ENCODE peak calls at places on chromosomes 5 and 9, in six cellular contexts. F is ureter; I is H9; H is GM03348; Y is aorta; Q is effector CD8-positive, alpha-beta T cell. T is an unnamed sample.

GRCh38 chr9:123375725-123376132 is 19.7 kb downstream of the CRB2 start:
- DNase-seq in F (no peak), I (no peak), H (peak), Y (no peak), Q (no peak), T (no peak)

GRCh38 chr5:73709536-73710129 is 83.6 kb downstream of the ARHGEF28 start:
- DNase-seq in F (no peak), I (no peak), H (no peak), Y (no peak), Q (no peak), T (no peak)

GRCh38 chr9:18489861-18490260 is 15.9 kb downstream of the ADAMTSL1 start:
- DNase-seq in F (no peak), I (no peak), H (peak), Y (no peak), Q (no peak), T (no peak)

GRCh38 chr5:16568875-16569580 is 47.8 kb downstream of the RETREG1 start:
- DNase-seq in F (no peak), I (no peak), H (no peak), Y (no peak), Q (no peak), T (no peak)

GRCh38 chr5:32388429-32389111 is 56.0 kb downstream of the ZFR start:
- DNase-seq in F (no peak), I (no peak), H (peak), Y (no peak), Q (no peak), T (peak)

GRCh38 chr9:86324308-86324707 is 29.9 kb downstream of the TUT7 start:
- DNase-seq in F (no peak), I (no peak), H (peak), Y (no peak), Q (no peak), T (no peak)

GRCh38 chr9:137055385-137056364 is 1.8 kb upstream of the ENTPD2 start:
- DNase-seq in F (peak), I (no peak), H (peak), Y (peak), Q (no peak), T (no peak)

GRCh38 chr5:132259061-132259851 is 1.8 kb downstream of the PDLIM4 start:
- DNase-seq in F (peak), I (peak), H (peak), Y (peak), Q (no peak), T (no peak)

GRCh38 chr9:14030350-14030823 is 283.6 kb downstream of the NFIB start:
- DNase-seq in F (peak), I (no peak), H (peak), Y (no peak), Q (no peak), T (no peak)

GRCh38 chr5:65926893-65927292 is 518 bp downstream of the ERBIN start:
- DNase-seq in F (no peak), I (no peak), H (peak), Y (no peak), Q (no peak), T (no peak)

GRCh38 chr9:124122813-124123462 is 111.4 kb downstream of the LHX2 start:
- DNase-seq in F (no peak), I (no peak), H (peak), Y (no peak), Q (no peak), T (peak)

GRCh38 chr5:143812085-143812705 is at the start of gene HMHB1:
- DNase-seq in F (no peak), I (no peak), H (no peak), Y (no peak), Q (no peak), T (no peak)

GRCh38 chr9:82334286-82334685 is 345.7 kb downstream of the SPATA31D1 start:
- DNase-seq in F (no peak), I (no peak), H (peak), Y (no peak), Q (no peak), T (no peak)

GRCh38 chr9:129458155-129458661 is 162.7 kb downstream of the C9orf50 start:
- DNase-seq in F (no peak), I (no peak), H (no peak), Y (no peak), Q (peak), T (peak)

GRCh38 chr5:134533115-134533815 is 7.8 kb downstream of the JADE2 start:
- DNase-seq in F (peak), I (no peak), H (no peak), Y (peak), Q (no peak), T (no peak)

GRCh38 chr5:177194278-177194677 is 60.7 kb downstream of the NSD1 start:
- DNase-seq in F (no peak), I (no peak), H (peak), Y (no peak), Q (no peak), T (peak)

GRCh38 chr5:172433513-172433912 is 20.8 kb downstream of the SH3PXD2B start:
- DNase-seq in F (no peak), I (no peak), H (no peak), Y (peak), Q (no peak), T (no peak)

GRCh38 chr5:127813633-127814171 is 110.5 kb downstream of the CCDC192 start:
- DNase-seq in F (no peak), I (no peak), H (peak), Y (no peak), Q (no peak), T (peak)

GRCh38 chr5:116576043-116576713 is 1.6 kb upstream of the SEMA6A start:
- DNase-seq in F (peak), I (peak), H (peak), Y (peak), Q (no peak), T (peak)